ENCODE peak calls at places on chromosomes 12 and 14, in nine cellular contexts. V is endothelial cell of umbilical vein, W is suprapubic skin, F is body of pancreas, A is IMR-90, Z is A549, S is spleen, T is tibial nerve, C is lower leg skin. E is an unnamed sample.

GRCh38 chr12:6752181-6752930 is 585 bp downstream of the MLF2 start:
- DNase-seq in V (peak), W (no peak), F (peak), A (peak), Z (peak), S (no peak), T (no peak), C (peak), E (peak)

GRCh38 chr12:123034865-123035264 is 54.4 kb downstream of the ARL6IP4 start:
- DNase-seq in V (no peak), W (no peak), F (no peak), A (peak), Z (peak), S (no peak), T (no peak), C (no peak), E (peak)

GRCh38 chr14:81246561-81247270 is 26.0 kb upstream of the GTF2A1 start:
- DNase-seq in V (no peak), W (no peak), F (no peak), A (no peak), Z (no peak), S (no peak), T (no peak), C (no peak), E (no peak)

GRCh38 chr14:103123634-103124500 is 606 bp downstream of the TNFAIP2 start:
- DNase-seq in V (peak), W (peak), F (no peak), A (no peak), Z (peak), S (peak), T (peak), C (no peak), E (no peak)

GRCh38 chr14:44961151-44961729 is 507 bp downstream of the KLHL28 start:
- DNase-seq in V (peak), W (peak), F (peak), A (peak), Z (peak), S (peak), T (no peak), C (peak), E (peak)

GRCh38 chr12:16962889-16963288 is 356.9 kb upstream of the LMO3 start:
- DNase-seq in V (no peak), W (no peak), F (no peak), A (no peak), Z (no peak), S (no peak), T (no peak), C (no peak), E (no peak)

GRCh38 chr12:49777800-49778748 is 36.7 kb downstream of the TMBIM6 start:
- DNase-seq in V (peak), W (no peak), F (peak), A (peak), Z (peak), S (peak), T (no peak), C (no peak), E (peak)

GRCh38 chr14:71050227-71050823 is 143.1 kb downstream of the PCNX1 start:
- DNase-seq in V (peak), W (no peak), F (no peak), A (peak), Z (peak), S (no peak), T (no peak), C (no peak), E (no peak)

GRCh38 chr14:105466491-105467248 is 8.0 kb upstream of the CRIP2 start:
- DNase-seq in V (no peak), W (no peak), F (no peak), A (no peak), Z (no peak), S (no peak), T (no peak), C (no peak), E (no peak)

GRCh38 chr12:44546037-44546436 is 330.1 kb downstream of the NELL2 start:
- DNase-seq in V (no peak), W (no peak), F (no peak), A (no peak), Z (no peak), S (no peak), T (no peak), C (no peak), E (no peak)

GRCh38 chr14:24411468-24412454 is 13.0 kb downstream of the NYNRIN start:
- DNase-seq in V (peak), W (no peak), F (no peak), A (peak), Z (peak), S (no peak), T (no peak), C (no peak), E (peak)

GRCh38 chr12:2639020-2639298 is 155.8 kb upstream of the FKBP4 start:
- DNase-seq in V (no peak), W (no peak), F (no peak), A (no peak), Z (no peak), S (no peak), T (no peak), C (no peak), E (no peak)

GRCh38 chr12:40375076-40375475 is 150.3 kb downstream of the LRRK2 start:
- DNase-seq in V (peak), W (no peak), F (no peak), A (peak), Z (peak), S (no peak), T (no peak), C (no peak), E (peak)

GRCh38 chr12:10189653-10190052 is 10.8 kb downstream of the TMEM52B start:
- DNase-seq in V (no peak), W (no peak), F (no peak), A (peak), Z (no peak), S (no peak), T (no peak), C (no peak), E (no peak)

GRCh38 chr12:13383379-13383778 is 186.9 kb downstream of the EMP1 start:
- DNase-seq in V (no peak), W (no peak), F (no peak), A (no peak), Z (no peak), S (no peak), T (no peak), C (no peak), E (no peak)

GRCh38 chr12:90274407-90274806 is 565.8 kb upstream of the ATP2B1 start:
- DNase-seq in V (no peak), W (no peak), F (no peak), A (no peak), Z (no peak), S (no peak), T (no peak), C (no peak), E (no peak)

GRCh38 chr12:21526053-21526452 is at the start of gene SPX:
- DNase-seq in V (no peak), W (no peak), F (no peak), A (peak), Z (peak), S (no peak), T (no peak), C (no peak), E (no peak)

GRCh38 chr12:62792526-62792925 is 142.4 kb downstream of the PPM1H start:
- DNase-seq in V (no peak), W (no peak), F (no peak), A (no peak), Z (no peak), S (no peak), T (no peak), C (no peak), E (no peak)

GRCh38 chr12:130201037-130201436 is 38.8 kb downstream of the FZD10 start:
- DNase-seq in V (no peak), W (no peak), F (no peak), A (no peak), Z (no peak), S (no peak), T (no peak), C (no peak), E (no peak)

GRCh38 chr12:87982208-87982607 is 47.0 kb downstream of the C12orf50 start:
- DNase-seq in V (no peak), W (no peak), F (no peak), A (peak), Z (no peak), S (no peak), T (no peak), C (no peak), E (no peak)

GRCh38 chr12:47097276-47097896 is 17.6 kb upstream of the AMIGO2 start:
- DNase-seq in V (no peak), W (no peak), F (no peak), A (peak), Z (peak), S (no peak), T (no peak), C (no peak), E (no peak)

GRCh38 chr14:104154246-104154645 is 15.9 kb downstream of the KIF26A start:
- DNase-seq in V (no peak), W (no peak), F (no peak), A (no peak), Z (no peak), S (no peak), T (no peak), C (no peak), E (no peak)

GRCh38 chr12:49274396-49275069 is 9.7 kb downstream of the TUBA1C start:
- DNase-seq in V (no peak), W (no peak), F (no peak), A (no peak), Z (no peak), S (no peak), T (no peak), C (no peak), E (no peak)

GRCh38 chr12:4849024-4849594 is 60.6 kb upstream of the KCNA1 start:
- DNase-seq in V (peak), W (no peak), F (no peak), A (peak), Z (peak), S (no peak), T (no peak), C (no peak), E (no peak)

GRCh38 chr12:110498984-110499706 is 2.8 kb downstream of the VPS29 start:
- DNase-seq in V (no peak), W (no peak), F (no peak), A (peak), Z (peak), S (no peak), T (no peak), C (no peak), E (peak)

GRCh38 chr12:110503432-110503831 is 1.3 kb downstream of the RAD9B start:
- DNase-seq in V (no peak), W (no peak), F (no peak), A (no peak), Z (no peak), S (no peak), T (no peak), C (no peak), E (no peak)

GRCh38 chr12:110501378-110501721 is 561 bp downstream of the VPS29 start:
- DNase-seq in V (peak), W (no peak), F (no peak), A (peak), Z (peak), S (no peak), T (no peak), C (peak), E (peak)

GRCh38 chr12:110502449-110502738 is 263 bp downstream of the RAD9B start:
- DNase-seq in V (no peak), W (no peak), F (no peak), A (no peak), Z (no peak), S (no peak), T (no peak), C (no peak), E (no peak)

GRCh38 chr12:110501722-110502448 is at the start of the genes RAD9B and VPS29:
- DNase-seq in V (peak), W (peak), F (peak), A (peak), Z (peak), S (peak), T (peak), C (peak), E (peak)
- TF ChIP-seq POLR2A in V (peak), W (peak), F (peak), A (peak), Z (peak), S (peak), T (peak), C (peak), E (peak)

GRCh38 chr12:103965590-103966407 is at the start of gene TDG:
- DNase-seq in V (peak), W (peak), F (peak), A (peak), Z (peak), S (peak), T (peak), C (peak), E (peak)
- TF ChIP-seq POLR2A in V (peak), W (peak), F (peak), A (peak), Z (peak), S (peak), T (peak), C (peak), E (peak)

DNA sequence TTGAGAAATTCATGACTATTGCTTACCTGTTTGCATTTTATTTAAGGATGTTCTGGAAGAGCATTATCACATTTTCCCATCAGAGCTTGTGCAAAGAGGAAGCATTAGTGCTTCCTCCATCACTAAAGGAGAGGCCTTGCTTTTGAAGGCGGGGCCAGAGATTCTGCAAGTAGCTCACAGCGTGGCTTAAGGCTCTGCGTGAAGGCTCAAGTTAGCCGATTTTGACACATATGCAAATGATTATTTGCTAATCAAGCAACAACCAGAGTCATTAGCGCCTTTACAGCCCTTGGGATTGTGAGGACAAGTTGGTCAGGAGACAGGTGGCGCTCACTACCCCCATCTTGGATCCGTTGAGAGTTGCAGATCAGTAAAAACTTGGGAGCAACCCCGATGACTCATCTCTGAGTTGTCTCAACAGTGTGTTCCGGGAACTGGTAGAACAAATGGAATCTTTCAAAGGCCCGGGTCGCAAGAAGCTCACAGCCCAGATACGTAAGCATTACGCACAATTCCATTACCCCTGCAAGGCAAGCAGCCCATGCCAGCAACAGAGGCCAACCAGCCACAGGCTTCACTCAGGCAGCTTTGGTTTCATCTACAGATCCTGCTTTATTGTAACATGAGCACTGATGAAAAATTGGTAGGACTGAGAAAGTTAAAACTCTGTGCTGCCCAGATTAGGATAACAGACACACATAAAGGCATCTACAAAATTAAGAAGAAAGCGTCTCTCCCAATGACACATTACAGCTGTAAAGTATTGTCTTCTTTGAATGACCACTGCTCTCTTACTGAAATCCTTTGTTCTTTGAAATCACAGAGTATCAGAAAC is 34.9 kb upstream of the SPTSSA start:
- DNase-seq in V (peak), W (peak), F (peak), A (peak), Z (peak), S (no peak), T (peak), C (peak), E (peak)
- TF ChIP-seq POLR2A in V (no peak), W (no peak), F (no peak), A (peak), Z (peak), S (no peak), T (peak), C (no peak), E (no peak)

GRCh38 chr14:68977137-68977740 is 1.9 kb downstream of the ACTN1 start:
- DNase-seq in V (no peak), W (no peak), F (no peak), A (no peak), Z (no peak), S (peak), T (no peak), C (no peak), E (no peak)
- TF ChIP-seq POLR2A in V (no peak), W (no peak), F (no peak), A (no peak), Z (no peak), S (no peak), T (no peak), C (no peak), E (no peak)